ENCODE peak calls at places on chromosomes 3 and 15, in five cellular contexts. W is A549, H is GM12878, D is HepG2, C is K562. I is an unnamed sample.

GRCh38 chr3:44198265-44198956 is 43.3 kb upstream of the TOPAZ1 start:
- DNase-seq in W (peak), H (peak), D (peak), C (peak), I (peak)

GRCh38 chr15:57462391-57462790 is 86.1 kb downstream of the CGNL1 start:
- DNase-seq in W (no peak), H (no peak), D (no peak), C (no peak), I (peak)

GRCh38 chr15:68298336-68298735 is 20.8 kb downstream of the FEM1B start:
- DNase-seq in W (no peak), H (no peak), D (no peak), C (no peak), I (no peak)

GRCh38 chr3:148605551-148605950 is 92.2 kb upstream of the AGTR1 start:
- DNase-seq in W (no peak), H (no peak), D (no peak), C (no peak), I (no peak)

GRCh38 chr3:43062556-43063040 is 43.3 kb downstream of the POMGNT2 start:
- DNase-seq in W (no peak), H (no peak), D (no peak), C (peak), I (no peak)

GRCh38 chr15:45314960-45315359 is 62.9 kb downstream of the SLC28A2 start:
- DNase-seq in W (peak), H (no peak), D (no peak), C (no peak), I (no peak)

GRCh38 chr3:197456271-197457091 is 99.3 kb downstream of the BDH1 start:
- DNase-seq in W (peak), H (no peak), D (peak), C (peak), I (peak)

GRCh38 chr3:142929109-142929508 is 34.4 kb downstream of the PAQR9 start:
- DNase-seq in W (peak), H (no peak), D (peak), C (peak), I (peak)

GRCh38 chr3:169026543-169027181 is 636.9 kb downstream of the MECOM start:
- DNase-seq in W (no peak), H (no peak), D (peak), C (no peak), I (peak)

GRCh38 chr3:100400424-100400781 is 486 bp downstream of the TOMM70 start:
- DNase-seq in W (peak), H (no peak), D (peak), C (no peak), I (peak)

GRCh38 chr3:48399387-48400172 is 27.6 kb downstream of the FBXW12 start:
- DNase-seq in W (no peak), H (no peak), D (no peak), C (peak), I (no peak)

GRCh38 chr15:74789741-74790079 is 7.8 kb downstream of the CSK start:
- DNase-seq in W (no peak), H (no peak), D (no peak), C (no peak), I (no peak)

GRCh38 chr15:74789171-74789627 is 7.3 kb downstream of the CSK start:
- DNase-seq in W (no peak), H (no peak), D (no peak), C (no peak), I (no peak)

GRCh38 chr15:74791667-74792066 is 9.8 kb downstream of the CSK start:
- DNase-seq in W (no peak), H (no peak), D (no peak), C (no peak), I (no peak)

GRCh38 chr15:74791007-74791406 is 9.1 kb downstream of the CSK start:
- DNase-seq in W (no peak), H (no peak), D (no peak), C (no peak), I (no peak)

GRCh38 chr15:74790080-74790916 is 8.4 kb downstream of the CSK start:
- DNase-seq in W (no peak), H (no peak), D (no peak), C (no peak), I (no peak)
- TF ChIP-seq MYC in W (no peak), H (no peak), D (no peak), C (no peak), I (no peak)

DNA sequence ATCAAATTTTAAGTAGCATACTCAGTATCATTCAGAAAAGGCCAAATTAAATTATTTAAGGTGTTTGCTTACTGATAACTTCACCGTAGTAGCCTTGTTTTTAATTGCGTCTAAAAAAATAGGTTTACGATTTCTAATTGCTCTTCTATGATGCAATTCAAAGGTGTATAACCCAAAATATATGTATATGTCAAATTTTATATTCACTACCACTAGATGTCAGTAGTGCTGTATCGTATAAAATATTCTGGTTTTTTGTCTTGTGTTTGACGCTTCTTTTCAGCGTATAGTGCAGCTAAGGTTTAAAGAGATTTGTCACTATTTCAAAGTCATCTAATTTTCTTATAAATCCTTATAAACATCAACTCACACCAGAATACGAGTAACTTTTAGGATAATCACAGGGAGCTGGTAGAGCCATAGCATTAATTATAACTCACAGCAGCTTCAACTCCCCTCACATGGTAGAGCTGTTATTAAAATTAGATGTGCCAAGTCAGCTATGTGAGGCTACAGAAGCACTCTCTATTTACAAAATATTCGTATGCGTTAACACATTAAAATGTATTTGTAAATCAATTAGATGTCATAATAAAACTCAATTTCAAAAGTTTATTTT is 3.5 kb downstream of the PFN2 start:
- DNase-seq in W (peak), H (no peak), D (peak), C (peak), I (peak)
- H3K4me2 ChIP-seq in W (peak), H (no peak), D (peak), C (no peak), I (peak)

DNA sequence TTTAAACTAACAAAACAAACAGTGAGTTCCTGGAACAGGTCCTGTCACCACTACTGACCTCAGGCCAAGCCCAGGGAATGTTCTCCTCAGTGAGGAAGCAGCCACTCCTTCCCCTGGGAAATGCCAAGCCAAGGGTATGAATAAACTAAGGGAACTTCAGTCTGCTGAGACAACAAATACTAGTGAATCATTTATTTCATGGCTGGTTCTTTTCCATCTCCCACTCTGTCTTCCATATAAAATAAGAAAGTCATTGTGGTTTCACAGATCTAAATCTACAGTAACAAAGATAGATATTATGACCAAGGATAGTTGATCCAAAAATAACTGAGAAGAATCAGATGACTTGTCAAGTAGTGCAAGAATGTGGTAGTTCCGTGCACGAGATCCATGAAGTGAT is 414.1 kb upstream of the ALCAM start:
- DNase-seq in W (peak), H (no peak), D (no peak), C (no peak), I (peak)
- TF ChIP-seq MYC in W (no peak), H (no peak), D (no peak), C (no peak), I (no peak)

GRCh38 chr3:127824151-127824825 is 2.0 kb upstream of the MGLL start:
- DNase-seq in W (no peak), H (no peak), D (no peak), C (no peak), I (no peak)

GRCh38 chr3:127825764-127826163 is 3.4 kb upstream of the MGLL start:
- DNase-seq in W (no peak), H (no peak), D (no peak), C (no peak), I (no peak)

GRCh38 chr3:127822836-127823589 is 698 bp upstream of the MGLL start:
- DNase-seq in W (peak), H (no peak), D (no peak), C (peak), I (no peak)

GRCh38 chr3:127822166-127822835 is at the start of gene MGLL:
- DNase-seq in W (peak), H (no peak), D (no peak), C (no peak), I (peak)

DNA sequence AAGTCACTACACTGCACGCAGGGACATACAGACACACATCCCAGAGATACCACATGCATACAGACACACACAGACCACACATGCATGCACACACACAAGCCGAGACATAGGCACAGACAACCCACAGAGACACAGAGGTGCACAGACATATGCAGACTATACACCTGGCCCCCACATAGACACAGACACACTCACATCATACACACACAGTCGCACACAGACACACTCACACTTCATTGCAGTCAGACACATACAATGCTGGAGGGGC is 1.2 kb upstream of the MGLL start:
- DNase-seq in W (no peak), H (no peak), D (no peak), C (no peak), I (peak)
- H3K4me2 ChIP-seq in W (peak), H (peak), D (no peak), C (no peak), I (no peak)

GRCh38 chr15:66789029-66790025 is 87.3 kb downstream of the SMAD6 start:
- DNase-seq in W (peak), H (no peak), D (peak), C (peak), I (peak)
- TF ChIP-seq MYC in W (no peak), H (no peak), D (no peak), C (no peak), I (no peak)